ENCODE peak calls at places on chromosomes 5 and 9, in eight cellular contexts. O is uterus; D is naive B cell; V is A172; S is left ventricle myocardium inferior; K is neuronal stem cell; G is effector CD4-positive, alpha-beta T cell; X is pancreas. M is an unnamed sample.

GRCh38 chr9:126144617-126145456 is 181.8 kb upstream of the MVB12B start:
- DNase-seq in K (no peak), G (no peak), V (no peak), D (no peak), S (no peak), O (no peak), X (no peak), M (peak; percentile 7)

GRCh38 chr5:132557425-132557805 is 638 bp downstream of the RAD50 start:
- DNase-seq in O (peak; percentile 38), S (peak; percentile 22), V (peak; percentile 65), G (peak; percentile 9), D (no peak), K (no peak), X (no peak), M (peak; percentile 41)

GRCh38 chr9:109507421-109507838 is 9.3 kb upstream of the PTPN3 start:
- DNase-seq in G (no peak), X (no peak), S (no peak), V (peak; percentile 67), D (no peak), K (no peak), O (peak; percentile 34), M (peak; percentile 90)

GRCh38 chr5:103366938-103367549 is 108.5 kb downstream of the MACIR start:
- DNase-seq in K (no peak), D (no peak), O (no peak), G (no peak), S (no peak), V (no peak), X (no peak), M (no peak)

GRCh38 chr5:54742417-54742889 is 224.9 kb downstream of the SNX18 start:
- DNase-seq in O (no peak), K (no peak), G (no peak), D (no peak), V (peak; percentile 81), X (no peak), S (no peak), M (peak; percentile 49)

GRCh38 chr9:25864509-25864908 is 186.3 kb upstream of the TUSC1 start:
- DNase-seq in S (no peak), D (no peak), K (no peak), O (no peak), G (no peak), V (peak; percentile 13), X (no peak), M (no peak)

GRCh38 chr5:58085800-58086199 is 374.1 kb downstream of the PLK2 start:
- DNase-seq in G (no peak), V (peak; percentile 75), X (no peak), S (no peak), O (no peak), K (no peak), D (no peak), M (no peak)

GRCh38 chr9:119801311-119801710 is 432.1 kb upstream of the BRINP1 start:
- DNase-seq in D (no peak), S (no peak), K (no peak), O (no peak), V (no peak), G (no peak), X (no peak), M (peak; percentile 78)

GRCh38 chr9:123643518-123643917 is 286.4 kb downstream of the DENND1A start:
- DNase-seq in D (no peak), O (no peak), K (no peak), V (no peak), X (no peak), S (no peak), G (no peak), M (no peak)

GRCh38 chr5:179287071-179287470 is 58.2 kb downstream of the ADAMTS2 start:
- DNase-seq in S (peak; percentile 8), G (no peak), O (no peak), K (no peak), D (no peak), V (no peak), X (peak; percentile 34), M (no peak)

GRCh38 chr9:118290116-118290515 is 585.9 kb downstream of the TLR4 start:
- DNase-seq in S (no peak), G (no peak), D (no peak), K (no peak), X (no peak), O (no peak), V (no peak), M (no peak)

GRCh38 chr5:36367524-36367923 is 65.8 kb upstream of the RANBP3L start:
- DNase-seq in S (no peak), O (no peak), K (no peak), G (no peak), X (no peak), D (no peak), V (no peak), M (peak; percentile 74)

GRCh38 chr5:141695627-141696180 is 13.7 kb upstream of the ARAP3 start:
- DNase-seq in K (no peak), D (no peak), O (no peak), V (peak; percentile 65), G (no peak), X (no peak), S (peak; percentile 61), M (peak; percentile 42)

GRCh38 chr9:128685022-128685332 is 4.0 kb upstream of the SET start:
- DNase-seq in S (no peak), V (no peak), G (no peak), K (no peak), O (no peak), D (no peak), X (no peak), M (no peak)

GRCh38 chr5:44828719-44829118 is 20.0 kb downstream of the MRPS30 start:
- DNase-seq in S (no peak), K (no peak), V (no peak), O (no peak), X (no peak), D (no peak), G (no peak), M (no peak)

GRCh38 chr5:83147593-83147992 is 70.2 kb downstream of the XRCC4 start:
- DNase-seq in D (no peak), G (no peak), K (no peak), V (no peak), S (no peak), O (no peak), X (no peak), M (no peak)

GRCh38 chr5:88734191-88734640 is 148.8 kb downstream of the MEF2C start:
- DNase-seq in S (no peak), K (no peak), G (no peak), D (peak; percentile 76), X (no peak), O (no peak), V (no peak), M (no peak)

GRCh38 chr9:87557996-87558395 is 60.3 kb downstream of the DAPK1 start:
- DNase-seq in V (peak; percentile 27), G (no peak), D (no peak), O (no peak), K (no peak), X (no peak), S (peak; percentile 32), M (peak; percentile 25)

GRCh38 chr9:121353246-121353975 is 16.6 kb downstream of the STOM start:
- DNase-seq in O (no peak), G (peak; percentile 35), V (no peak), D (no peak), K (no peak), X (no peak), S (no peak), M (no peak)

GRCh38 chr5:80187691-80188090 is 68.2 kb downstream of the SERINC5 start:
- DNase-seq in V (no peak), D (no peak), G (no peak), O (no peak), K (no peak), X (no peak), S (no peak), M (no peak)